ENCODE peak calls at places on chromosomes 3 and 15, in ten cellular contexts. S, Q, Y, M, H, I, B, W, A and U are unnamed samples.

GRCh38 chr15:73078722-73079121 is 26.5 kb downstream of the NEO1 start:
- DNase-seq in M (no peak), B (peak), S (no peak), W (no peak), Y (no peak), H (peak), Q (no peak), I (no peak), A (peak), U (no peak)

GRCh38 chr15:31452595-31453557 is 126.2 kb downstream of the KLF13 start:
- DNase-seq in S (no peak), A (no peak), W (no peak), M (no peak), Q (no peak), Y (no peak), B (no peak), I (no peak), H (no peak), U (no peak)

GRCh38 chr3:143239026-143239425 is 119.5 kb downstream of the CHST2 start:
- DNase-seq in A (peak), B (peak), S (no peak), Q (no peak), W (no peak), Y (no peak), I (no peak), H (no peak), M (no peak), U (no peak)

GRCh38 chr3:66501483-66502266 is 853 bp upstream of the LRIG1 start:
- DNase-seq in B (no peak), W (no peak), A (no peak), Y (no peak), I (no peak), Q (no peak), M (no peak), H (no peak), S (peak), U (no peak)

GRCh38 chr3:142226474-142226873 is 1.1 kb upstream of the GK5 start:
- DNase-seq in Q (no peak), B (no peak), M (no peak), S (no peak), H (no peak), A (peak), W (no peak), Y (no peak), I (peak), U (no peak)

GRCh38 chr3:188268336-188268735 is 114.4 kb downstream of the LPP start:
- DNase-seq in M (no peak), H (no peak), A (no peak), S (no peak), Q (no peak), B (no peak), I (peak), W (no peak), Y (no peak), U (no peak)

GRCh38 chr15:87777054-87777498 is 479.5 kb downstream of the NTRK3 start:
- DNase-seq in H (peak), A (peak), I (no peak), B (peak), W (no peak), Q (no peak), M (no peak), S (peak), Y (peak), U (no peak)

GRCh38 chr3:57557088-57557537 is 1.0 kb downstream of the PDE12 start:
- DNase-seq in B (peak), H (peak), S (peak), W (no peak), Q (no peak), I (peak), M (no peak), Y (no peak), A (peak), U (peak)

GRCh38 chr15:80264031-80264430 is 12.0 kb upstream of the CTXND1 start:
- DNase-seq in H (peak), I (no peak), Y (no peak), W (no peak), A (peak), S (no peak), B (peak), M (no peak), Q (no peak), U (no peak)